ENCODE peak calls at places on chromosome 11, in ten cellular contexts. One of them, this sample, is unnamed.

GRCh38 chr11:46902694-46903093 is 15.7 kb downstream of the LRP4 start:
- DNase-seq in NCI-H1694: no peak
- DNase-seq in mesenchymal stem cell: no peak
- DNase-seq in activated naive CD8-positive, alpha-beta T cell treated with anti-CD3 and anti-CD28 coated beads, Interleukin-2, amount 50 U/mL, for 16 hours: no peak
- DNase-seq in GM04504: no peak
- DNase-seq in brain microvascular endothelial cell: no peak
- DNase-seq in stimulated activated CD4-positive, alpha-beta T cell treated with anti-CD3 and anti-CD28 coated beads, Interleukin-1b, Interleukin-23, amount 100 ng/mL, for 1 hour: no peak
- DNase-seq in ELR: no peak
- DNase-seq in EH: no peak
- DNase-seq in NCI-H1436: no peak
- DNase-seq in this sample: no peak

GRCh38 chr11:34647131-34647530 is 26.2 kb downstream of the EHF start:
- DNase-seq in NCI-H1436: no peak
- DNase-seq in GM04504: no peak
- DNase-seq in brain microvascular endothelial cell: no peak
- DNase-seq in activated naive CD8-positive, alpha-beta T cell treated with anti-CD3 and anti-CD28 coated beads, Interleukin-2, amount 50 U/mL, for 16 hours: no peak
- DNase-seq in mesenchymal stem cell: peak; percentile 32
- DNase-seq in EH: peak; percentile 46
- DNase-seq in NCI-H1694: no peak
- DNase-seq in ELR: no peak
- DNase-seq in stimulated activated CD4-positive, alpha-beta T cell treated with anti-CD3 and anti-CD28 coated beads, Interleukin-1b, Interleukin-23, amount 100 ng/mL, for 1 hour: no peak
- DNase-seq in this sample: no peak

GRCh38 chr11:25949918-25950317 is 382.0 kb upstream of the ANO3 start:
- DNase-seq in NCI-H1694: no peak
- DNase-seq in NCI-H1436: no peak
- DNase-seq in GM04504: no peak
- DNase-seq in mesenchymal stem cell: no peak
- DNase-seq in stimulated activated CD4-positive, alpha-beta T cell treated with anti-CD3 and anti-CD28 coated beads, Interleukin-1b, Interleukin-23, amount 100 ng/mL, for 1 hour: no peak
- DNase-seq in EH: no peak
- DNase-seq in activated naive CD8-positive, alpha-beta T cell treated with anti-CD3 and anti-CD28 coated beads, Interleukin-2, amount 50 U/mL, for 16 hours: no peak
- DNase-seq in ELR: no peak
- DNase-seq in brain microvascular endothelial cell: no peak
- DNase-seq in this sample: no peak

GRCh38 chr11:74749127-74749964 is 697 bp downstream of the RNF169 start:
- DNase-seq in mesenchymal stem cell: peak; percentile 49
- DNase-seq in brain microvascular endothelial cell: peak; percentile 14
- DNase-seq in NCI-H1694: no peak
- DNase-seq in stimulated activated CD4-positive, alpha-beta T cell treated with anti-CD3 and anti-CD28 coated beads, Interleukin-1b, Interleukin-23, amount 100 ng/mL, for 1 hour: no peak
- DNase-seq in ELR: peak; percentile 63
- DNase-seq in activated naive CD8-positive, alpha-beta T cell treated with anti-CD3 and anti-CD28 coated beads, Interleukin-2, amount 50 U/mL, for 16 hours: no peak
- DNase-seq in NCI-H1436: peak; percentile 21
- DNase-seq in GM04504: no peak
- DNase-seq in EH: peak; percentile 43
- DNase-seq in this sample: peak; percentile 27

GRCh38 chr11:76626921-76627391 is 43.6 kb downstream of the LRRC32 start:
- DNase-seq in EH: peak; percentile 76
- DNase-seq in NCI-H1694: no peak
- DNase-seq in NCI-H1436: no peak
- DNase-seq in GM04504: peak; percentile 50
- DNase-seq in activated naive CD8-positive, alpha-beta T cell treated with anti-CD3 and anti-CD28 coated beads, Interleukin-2, amount 50 U/mL, for 16 hours: no peak
- DNase-seq in stimulated activated CD4-positive, alpha-beta T cell treated with anti-CD3 and anti-CD28 coated beads, Interleukin-1b, Interleukin-23, amount 100 ng/mL, for 1 hour: no peak
- DNase-seq in ELR: peak; percentile 53
- DNase-seq in mesenchymal stem cell: peak; percentile 19
- DNase-seq in brain microvascular endothelial cell: peak; percentile 32
- DNase-seq in this sample: no peak

GRCh38 chr11:36265793-36266628 is 23.2 kb downstream of the COMMD9 start:
- DNase-seq in mesenchymal stem cell: peak; percentile 47
- DNase-seq in brain microvascular endothelial cell: peak; percentile 28
- DNase-seq in activated naive CD8-positive, alpha-beta T cell treated with anti-CD3 and anti-CD28 coated beads, Interleukin-2, amount 50 U/mL, for 16 hours: peak; percentile 24
- DNase-seq in GM04504: no peak
- DNase-seq in ELR: peak; percentile 65
- DNase-seq in stimulated activated CD4-positive, alpha-beta T cell treated with anti-CD3 and anti-CD28 coated beads, Interleukin-1b, Interleukin-23, amount 100 ng/mL, for 1 hour: peak; percentile 11
- DNase-seq in NCI-H1694: peak; percentile 29
- DNase-seq in NCI-H1436: peak; percentile 49
- DNase-seq in EH: peak; percentile 46
- DNase-seq in this sample: peak; percentile 26

GRCh38 chr11:135033545-135033944 is 621.5 kb upstream of the B3GAT1 start:
- DNase-seq in ELR: no peak
- DNase-seq in stimulated activated CD4-positive, alpha-beta T cell treated with anti-CD3 and anti-CD28 coated beads, Interleukin-1b, Interleukin-23, amount 100 ng/mL, for 1 hour: no peak
- DNase-seq in activated naive CD8-positive, alpha-beta T cell treated with anti-CD3 and anti-CD28 coated beads, Interleukin-2, amount 50 U/mL, for 16 hours: no peak
- DNase-seq in NCI-H1694: peak; percentile 14
- DNase-seq in NCI-H1436: no peak
- DNase-seq in mesenchymal stem cell: no peak
- DNase-seq in EH: no peak
- DNase-seq in GM04504: no peak
- DNase-seq in brain microvascular endothelial cell: peak; percentile 20
- DNase-seq in this sample: no peak

GRCh38 chr11:12889243-12889642 is 119.9 kb upstream of the RASSF10 start:
- DNase-seq in NCI-H1694: no peak
- DNase-seq in mesenchymal stem cell: peak; percentile 79
- DNase-seq in NCI-H1436: no peak
- DNase-seq in GM04504: peak; percentile 61
- DNase-seq in activated naive CD8-positive, alpha-beta T cell treated with anti-CD3 and anti-CD28 coated beads, Interleukin-2, amount 50 U/mL, for 16 hours: no peak
- DNase-seq in EH: peak; percentile 80
- DNase-seq in ELR: peak; percentile 55
- DNase-seq in stimulated activated CD4-positive, alpha-beta T cell treated with anti-CD3 and anti-CD28 coated beads, Interleukin-1b, Interleukin-23, amount 100 ng/mL, for 1 hour: no peak
- DNase-seq in brain microvascular endothelial cell: peak; percentile 43
- DNase-seq in this sample: no peak

GRCh38 chr11:1295591-1295990 is 13.8 kb downstream of the TOLLIP start:
- DNase-seq in NCI-H1694: no peak
- DNase-seq in ELR: no peak
- DNase-seq in stimulated activated CD4-positive, alpha-beta T cell treated with anti-CD3 and anti-CD28 coated beads, Interleukin-1b, Interleukin-23, amount 100 ng/mL, for 1 hour: no peak
- DNase-seq in NCI-H1436: no peak
- DNase-seq in GM04504: no peak
- DNase-seq in mesenchymal stem cell: no peak
- DNase-seq in brain microvascular endothelial cell: no peak
- DNase-seq in EH: no peak
- DNase-seq in activated naive CD8-positive, alpha-beta T cell treated with anti-CD3 and anti-CD28 coated beads, Interleukin-2, amount 50 U/mL, for 16 hours: no peak
- DNase-seq in this sample: no peak

GRCh38 chr11:106950067-106950491 is 68.2 kb downstream of the GUCY1A2 start:
- DNase-seq in EH: peak; percentile 3
- DNase-seq in activated naive CD8-positive, alpha-beta T cell treated with anti-CD3 and anti-CD28 coated beads, Interleukin-2, amount 50 U/mL, for 16 hours: no peak
- DNase-seq in GM04504: no peak
- DNase-seq in NCI-H1436: no peak
- DNase-seq in brain microvascular endothelial cell: no peak
- DNase-seq in stimulated activated CD4-positive, alpha-beta T cell treated with anti-CD3 and anti-CD28 coated beads, Interleukin-1b, Interleukin-23, amount 100 ng/mL, for 1 hour: no peak
- DNase-seq in mesenchymal stem cell: no peak
- DNase-seq in ELR: no peak
- DNase-seq in NCI-H1694: no peak
- DNase-seq in this sample: no peak

GRCh38 chr11:10798330-10798980 is 10.3 kb downstream of the EIF4G2 start:
- DNase-seq in NCI-H1694: no peak
- DNase-seq in EH: no peak
- DNase-seq in mesenchymal stem cell: no peak
- DNase-seq in brain microvascular endothelial cell: no peak
- DNase-seq in stimulated activated CD4-positive, alpha-beta T cell treated with anti-CD3 and anti-CD28 coated beads, Interleukin-1b, Interleukin-23, amount 100 ng/mL, for 1 hour: no peak
- DNase-seq in NCI-H1436: no peak
- DNase-seq in activated naive CD8-positive, alpha-beta T cell treated with anti-CD3 and anti-CD28 coated beads, Interleukin-2, amount 50 U/mL, for 16 hours: no peak
- DNase-seq in ELR: no peak
- DNase-seq in GM04504: no peak
- DNase-seq in this sample: no peak